ENCODE peak calls at places on chromosomes 3 and 15, in seven cellular contexts. A is sigmoid colon, V is transverse colon, H is uterus, T is Peyer's patch, F is breast epithelium, Q is IMR-90. O is an unnamed sample.

GRCh38 chr3:129525341-129525968 is 3.0 kb upstream of the RHO start:
- DNase-seq in H (no peak), V (no peak), F (no peak), A (no peak), T (no peak), Q (peak; percentile 79), O (no peak)

GRCh38 chr15:84634228-84634837 is 19.8 kb downstream of the WDR73 start:
- DNase-seq in A (no peak), H (no peak), F (no peak), Q (no peak), V (no peak), T (no peak), O (no peak)

GRCh38 chr3:40717471-40717870 is 192.7 kb downstream of the ZNF621 start:
- DNase-seq in Q (no peak), V (no peak), F (no peak), T (no peak), A (no peak), H (no peak), O (no peak)

GRCh38 chr15:95262866-95263564 is 1031.7 kb downstream of the MCTP2 start:
- DNase-seq in H (no peak), T (no peak), V (no peak), A (no peak), Q (peak; percentile 88), F (no peak), O (no peak)

GRCh38 chr3:155431856-155432570 is 138.5 kb upstream of the STRIT1 start:
- DNase-seq in T (no peak), V (no peak), H (no peak), F (no peak), Q (no peak), A (no peak), O (no peak)

GRCh38 chr3:185737740-185738680 is 86.8 kb downstream of the IGF2BP2 start:
- DNase-seq in T (no peak), F (no peak), Q (no peak), V (no peak), A (no peak), H (no peak), O (no peak)

GRCh38 chr15:65303687-65304392 is 637 bp upstream of the RNU5B-1 start:
- DNase-seq in T (peak; percentile 67), A (peak; percentile 88), F (peak; percentile 59), V (peak; percentile 81), Q (peak; percentile 43), H (peak; percentile 79), O (peak; percentile 79)

GRCh38 chr3:49602049-49602554 is 47.8 kb downstream of the BSN start:
- DNase-seq in A (no peak), Q (no peak), V (no peak), T (no peak), H (no peak), F (no peak), O (no peak)

GRCh38 chr3:42088803-42089520 is 2.2 kb upstream of the TRAK1 start:
- DNase-seq in A (no peak), T (no peak), F (no peak), Q (no peak), V (no peak), H (no peak), O (no peak)

GRCh38 chr3:180888992-180889560 is 23.4 kb upstream of the FXR1 start:
- DNase-seq in A (no peak), H (no peak), Q (no peak), V (no peak), F (no peak), T (no peak), O (no peak)

GRCh38 chr3:187131981-187132380 is 7.3 kb downstream of the RPL39L start:
- DNase-seq in T (no peak), Q (peak; percentile 6), F (no peak), A (no peak), V (no peak), H (no peak), O (no peak)

GRCh38 chr3:192892981-192893827 is 24.5 kb downstream of the MB21D2 start:
- DNase-seq in A (peak; percentile 78), Q (peak; percentile 91), H (no peak), F (peak; percentile 61), T (no peak), V (peak; percentile 39), O (peak; percentile 30)

GRCh38 chr15:85485956-85486567 is 105.7 kb downstream of the AKAP13 start:
- DNase-seq in F (peak; percentile 77), H (no peak), Q (peak; percentile 81), T (no peak), A (no peak), V (peak; percentile 59), O (no peak)

GRCh38 chr15:47496343-47497185 is 220.7 kb upstream of the SEMA6D start:
- DNase-seq in H (no peak), F (no peak), A (no peak), V (no peak), Q (no peak), T (no peak), O (no peak)

GRCh38 chr15:40286061-40286532 is 3.2 kb upstream of the ANKRD63 start:
- DNase-seq in T (no peak), V (no peak), H (no peak), A (no peak), F (no peak), Q (no peak), O (no peak)

GRCh38 chr3:72533584-72534473 is 314.4 kb downstream of the SHQ1 start:
- DNase-seq in H (no peak), Q (no peak), T (no peak), V (no peak), A (no peak), F (no peak), O (no peak)

GRCh38 chr15:67024322-67024997 is 40.9 kb upstream of the SMAD3 start:
- DNase-seq in F (peak; percentile 79), T (no peak), H (peak; percentile 86), Q (peak; percentile 97), V (peak; percentile 77), A (peak; percentile 92), O (peak; percentile 63)

GRCh38 chr15:63232400-63232799 is 43.0 kb downstream of the RAB8B start:
- DNase-seq in F (no peak), H (no peak), T (no peak), A (no peak), V (no peak), Q (no peak), O (no peak)

GRCh38 chr3:46378426-46378942 is 7.7 kb downstream of the CCR5 start:
- DNase-seq in F (no peak), A (peak; percentile 73), H (peak; percentile 52), T (peak; percentile 74), V (peak; percentile 76), Q (peak; percentile 40), O (peak; percentile 35)

GRCh38 chr3:140206196-140207040 is 271.4 kb downstream of the CLSTN2 start:
- DNase-seq in F (no peak), H (no peak), Q (peak; percentile 18), V (no peak), T (no peak), A (no peak), O (no peak)

GRCh38 chr3:112087746-112088145 is 1.6 kb downstream of the C3orf52 start:
- DNase-seq in T (no peak), F (no peak), Q (no peak), A (no peak), H (no peak), V (no peak), O (no peak)
- TF ChIP-seq POLR2A in T (no peak), F (no peak), Q (no peak), A (no peak), H (no peak), V (no peak), O (no peak)

DNA sequence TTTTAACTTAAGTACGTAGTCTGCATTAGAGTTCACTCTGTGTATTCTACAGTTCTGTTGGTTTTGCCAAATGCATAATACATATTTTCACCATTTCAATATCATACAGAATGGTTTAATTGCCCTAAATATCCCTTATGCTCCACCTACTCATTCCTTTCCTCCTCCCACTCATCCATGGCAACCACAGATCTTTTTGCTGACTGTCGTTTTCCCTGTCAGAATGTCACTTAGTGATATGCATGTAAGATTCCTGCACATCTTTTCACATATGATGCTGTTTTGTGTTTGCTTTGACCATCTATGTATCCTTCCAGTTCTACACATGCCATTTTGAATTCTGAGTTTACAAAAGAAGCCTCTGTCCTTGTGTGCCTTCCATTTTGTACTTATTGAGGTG is 36.7 kb downstream of the EPHA3 start:
- DNase-seq in A (no peak), F (no peak), H (no peak), V (no peak), Q (no peak), T (no peak), O (no peak)
- H3K4me3 ChIP-seq in A (no peak overlapping the region), F (no peak overlapping the region), H (no peak overlapping the region), V (no peak overlapping the region), Q (no peak overlapping the region), T (no peak overlapping the region), O (no peak overlapping the region)

DNA sequence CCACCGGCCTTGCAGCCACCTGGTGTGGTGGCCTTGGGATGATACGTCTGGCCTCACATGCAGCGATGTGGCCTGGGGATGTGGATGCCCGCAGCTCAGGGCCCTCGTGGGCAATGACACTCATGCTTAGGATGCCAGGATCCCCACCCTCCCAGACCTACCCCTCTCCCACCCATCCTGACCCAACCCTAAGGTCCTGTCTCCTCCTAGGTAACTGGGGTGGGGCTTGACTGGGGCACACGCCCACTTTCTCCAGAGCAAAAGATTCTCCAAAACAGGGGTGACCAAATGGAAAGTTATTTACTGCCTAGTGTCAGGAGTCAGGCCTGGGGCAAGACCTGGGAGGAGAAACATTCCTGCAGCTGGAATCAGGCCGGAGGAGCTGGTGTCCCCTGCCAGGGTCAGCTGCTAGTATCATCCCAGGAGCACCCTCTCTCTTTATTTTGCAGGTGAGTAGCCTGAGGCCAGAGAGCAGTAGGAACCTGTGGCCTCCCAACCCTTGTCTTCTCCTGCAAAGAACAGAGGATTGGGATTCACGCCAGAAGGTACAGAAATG is 33.0 kb downstream of the DNAJB8 start:
- DNase-seq in F (no peak), H (no peak), Q (no peak), V (no peak), T (no peak), A (no peak), O (no peak)
- H3K4me1 ChIP-seq in F (no peaks in the 10 kb centered on the region), H (peaks cover 8% of the 10 kb centered on the region), Q (peaks cover 2% of the 10 kb centered on the region), V (peaks cover 5% of the 10 kb centered on the region), T (peaks cover 12% of the 10 kb centered on the region), A (peaks cover 14% of the 10 kb centered on the region), O (no peaks in the 10 kb centered on the region)

DNA sequence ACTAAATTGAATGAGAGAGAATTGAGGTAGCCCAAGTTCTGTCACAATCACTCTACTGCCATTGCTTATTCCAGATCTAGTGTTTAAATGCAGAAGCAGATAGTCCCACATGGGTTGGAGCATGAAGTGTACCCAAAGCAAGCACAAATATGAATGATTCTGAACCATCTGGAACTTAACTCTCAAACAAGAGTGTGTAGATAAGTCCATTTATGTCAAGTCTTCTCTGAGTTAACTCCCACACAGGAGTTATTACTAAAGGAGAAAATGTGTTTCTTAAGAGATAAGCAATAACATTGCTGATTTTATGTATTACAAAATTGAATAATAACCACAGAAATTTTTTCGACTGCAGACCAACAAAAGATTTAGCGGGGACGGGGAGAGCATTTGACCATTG is 33.6 kb downstream of the PAQR9 start:
- DNase-seq in F (no peak), V (no peak), T (no peak), A (no peak), H (no peak), Q (no peak), O (no peak)
- TF ChIP-seq POLR2A in F (no peak), V (no peak), T (no peak), A (no peak), H (no peak), Q (no peak), O (no peak)

O was measured in tibial nerve.